ENCODE peak calls at places on chromosomes 2 and 18, in four cellular contexts. B, G, H and S are unnamed samples.

GRCh38 chr2:185433824-185434223 is 304.8 kb upstream of the FSIP2 start:
- DNase-seq in B (no peak), G (no peak), H (no peak), S (no peak)

GRCh38 chr2:62145478-62146100 is 50.3 kb upstream of the B3GNT2 start:
- DNase-seq in B (no peak), G (no peak), H (no peak), S (no peak)

GRCh38 chr2:110677080-110677479 is 783 bp downstream of the BUB1 start:
- DNase-seq in B (no peak), G (no peak), H (no peak), S (no peak)

GRCh38 chr2:37343537-37344434 is 644 bp upstream of the QPCT start:
- DNase-seq in B (no peak), G (no peak), H (peak), S (no peak)

GRCh38 chr2:16003809-16004208 is 63.5 kb downstream of the MYCN start:
- DNase-seq in B (no peak), G (no peak), H (no peak), S (no peak)

GRCh38 chr2:18435425-18436037 is 124.9 kb downstream of the RDH14 start:
- DNase-seq in B (no peak), G (no peak), H (peak), S (peak)

GRCh38 chr18:60339018-60339417 is 33.6 kb downstream of the MC4R start:
- DNase-seq in B (no peak), G (no peak), H (no peak), S (no peak)

GRCh38 chr2:43165378-43166025 is 60.9 kb downstream of the ZFP36L2 start:
- DNase-seq in B (no peak), G (no peak), H (no peak), S (no peak)

GRCh38 chr2:68912732-68913131 is 40.0 kb downstream of the GKN2 start:
- DNase-seq in B (no peak), G (peak), H (no peak), S (no peak)

GRCh38 chr2:152950125-152950524 is 231.7 kb downstream of the ARL6IP6 start:
- DNase-seq in B (no peak), G (no peak), H (no peak), S (no peak)

GRCh38 chr18:36454848-36455458 is 157.4 kb downstream of the FHOD3 start:
- DNase-seq in B (no peak), G (no peak), H (no peak), S (no peak)

GRCh38 chr2:216653093-216653799 is 20.0 kb downstream of the IGFBP2 start:
- DNase-seq in B (peak), G (no peak), H (no peak), S (no peak)

GRCh38 chr2:202682274-202682673 is 47.5 kb downstream of the FAM117B start:
- DNase-seq in B (no peak), G (no peak), H (no peak), S (no peak)

GRCh38 chr2:210591663-210592062 is 35.3 kb downstream of the CPS1 start:
- DNase-seq in B (no peak), G (no peak), H (no peak), S (no peak)

GRCh38 chr18:80065705-80066104 is 31.5 kb downstream of the RBFA start:
- DNase-seq in B (no peak), G (no peak), H (no peak), S (no peak)

GRCh38 chr2:48144777-48145176 is 238.5 kb upstream of the FBXO11 start:
- DNase-seq in B (no peak), G (no peak), H (no peak), S (no peak)

GRCh38 chr2:234770715-234771141 is 181.1 kb upstream of the SH3BP4 start:
- DNase-seq in B (no peak), G (no peak), H (no peak), S (no peak)

GRCh38 chr2:3595985-3596384 is 1.1 kb downstream of the COLEC11 start:
- DNase-seq in B (no peak), G (no peak), H (peak), S (no peak)

GRCh38 chr2:30074023-30074422 is 72.8 kb upstream of the YPEL5 start:
- DNase-seq in B (no peak), G (no peak), H (no peak), S (no peak)

GRCh38 chr2:76759634-76760366 is 762.4 kb downstream of the LRRTM4 start:
- DNase-seq in B (no peak), G (no peak), H (no peak), S (peak)

GRCh38 chr18:35964319-35964718 is 8.2 kb upstream of the RMP24 start:
- DNase-seq in B (no peak), G (no peak), H (no peak), S (no peak)

GRCh38 chr18:12991839-12992216 is 666 bp downstream of the CEP192 start:
- DNase-seq in B (no peak), G (no peak), H (no peak), S (no peak)

GRCh38 chr2:47499093-47499492 is 96.1 kb downstream of the MSH2 start:
- DNase-seq in B (no peak), G (no peak), H (no peak), S (no peak)

GRCh38 chr18:59150236-59150635 is 10.6 kb downstream of the SEC11C start:
- DNase-seq in B (no peak), G (no peak), H (no peak), S (no peak)

GRCh38 chr2:9693138-9693520 is 62.3 kb upstream of the YWHAQ start:
- DNase-seq in B (no peak), G (no peak), H (no peak), S (no peak)

GRCh38 chr2:121570036-121570664 is 39.5 kb downstream of the RNU4ATAC start:
- DNase-seq in B (no peak), G (no peak), H (no peak), S (no peak)

GRCh38 chr2:3168230-3168891 is 209.3 kb downstream of the EIPR1 start:
- DNase-seq in B (peak), G (peak), H (peak), S (no peak)

GRCh38 chr2:36373149-36373880 is 17.7 kb downstream of the CRIM1 start:
- DNase-seq in B (no peak), G (peak), H (no peak), S (no peak)

GRCh38 chr2:126687503-126687902 is 31.5 kb downstream of the GYPC start:
- DNase-seq in B (no peak), G (no peak), H (no peak), S (no peak)

GRCh38 chr2:120204022-120204405 is 19.2 kb downstream of the TMEM185B start:
- DNase-seq in B (no peak), G (no peak), H (no peak), S (no peak)

GRCh38 chr18:11495441-11495840 is 114.0 kb upstream of the SLC35G4 start:
- DNase-seq in B (no peak), G (no peak), H (no peak), S (no peak)
- H3K4me3 ChIP-seq in B (no peak), G (no peak), H (no peak), S (no peak)

GRCh38 chr18:43043626-43044025 is 71.9 kb downstream of the RIT2 start:
- DNase-seq in B (no peak), G (no peak), H (no peak), S (no peak)
- TF ChIP-seq POLR2AphosphoS5 in B (no peak), G (no peak), H (no peak), S (no peak)

DNA sequence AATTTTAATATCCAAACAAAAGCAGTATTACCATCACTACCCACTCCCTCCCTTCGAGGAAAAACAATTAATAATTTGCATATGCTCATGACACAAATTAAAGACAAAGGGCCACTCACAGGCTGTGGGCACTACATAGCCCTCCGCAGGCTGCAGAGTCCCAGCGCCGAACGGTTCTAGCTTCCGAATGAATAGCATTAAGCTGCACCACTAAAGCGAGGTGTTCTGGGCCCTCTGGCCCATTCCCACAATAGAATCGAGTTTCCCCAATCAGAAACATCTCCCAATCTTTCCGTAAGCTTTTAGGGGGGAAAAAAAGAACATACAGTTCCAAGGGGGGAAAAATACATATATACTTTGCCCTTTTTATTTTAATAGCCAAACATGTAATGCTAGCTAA is 14.5 kb upstream of the SIX3 start:
- DNase-seq in B (no peak), G (no peak), H (no peak), S (no peak)
- H3K4me3 ChIP-seq in B (no peak), G (no peak), H (no peak), S (no peak)

GRCh38 chr2:54577944-54578667 is 122.0 kb downstream of the SPTBN1 start:
- DNase-seq in B (no peak), G (no peak), H (no peak), S (no peak)

GRCh38 chr2:54578668-54579045 is 122.5 kb downstream of the SPTBN1 start:
- DNase-seq in B (no peak), G (no peak), H (no peak), S (no peak)

GRCh38 chr2:54579682-54580349 is 123.7 kb downstream of the SPTBN1 start:
- DNase-seq in B (no peak), G (peak), H (no peak), S (no peak)

GRCh38 chr2:54577035-54577434 is 120.9 kb downstream of the SPTBN1 start:
- DNase-seq in B (no peak), G (no peak), H (no peak), S (no peak)

GRCh38 chr2:54579061-54579681 is 123.0 kb downstream of the SPTBN1 start:
- DNase-seq in B (no peak), G (no peak), H (no peak), S (no peak)
- TF ChIP-seq POLR2AphosphoS5 in B (no peak), G (no peak), H (no peak), S (no peak)